ENCODE peak calls at places on chromosomes 6 and 20, in seven cellular contexts. O is CD4-positive, alpha-beta T cell; I is islet precursor cell; W is renal cortical epithelial cell; B is NCI-H345; G is thyroid gland; J is activated gamma-delta T cell. E is an unnamed sample.

GRCh38 chr20:58231678-58232077 is 3.2 kb upstream of the ANKRD60 start:
- DNase-seq in O (no peak), I (peak), W (peak), B (peak), G (no peak), J (no peak), E (no peak)

GRCh38 chr6:170087946-170088348 is 202.9 kb downstream of the DLL1 start:
- DNase-seq in O (peak), I (peak), W (no peak), B (no peak), G (no peak), J (peak), E (no peak)

GRCh38 chr6:134347916-134348805 is 30.2 kb upstream of the SGK1 start:
- DNase-seq in O (no peak), I (peak), W (no peak), B (peak), G (no peak), J (no peak), E (no peak)

GRCh38 chr6:105832358-105832757 is 253.8 kb upstream of the PRDM1 start:
- DNase-seq in O (no peak), I (no peak), W (peak), B (no peak), G (no peak), J (no peak), E (no peak)

GRCh38 chr20:44541957-44542356 is 20.1 kb upstream of the SERINC3 start:
- DNase-seq in O (no peak), I (no peak), W (no peak), B (no peak), G (no peak), J (no peak), E (no peak)

GRCh38 chr6:11665636-11666335 is 112.8 kb downstream of the ADTRP start:
- DNase-seq in O (no peak), I (no peak), W (no peak), B (no peak), G (no peak), J (no peak), E (no peak)

GRCh38 chr6:69593706-69594105 is 203.1 kb downstream of the LMBRD1 start:
- DNase-seq in O (no peak), I (no peak), W (no peak), B (no peak), G (no peak), J (no peak), E (no peak)

GRCh38 chr6:9412951-9413559 is 977.7 kb upstream of the SLC35B3 start:
- DNase-seq in O (no peak), I (peak), W (peak), B (no peak), G (peak), J (no peak), E (no peak)

GRCh38 chr20:467755-468154 is 5.4 kb upstream of the TBC1D20 start:
- DNase-seq in O (no peak), I (no peak), W (no peak), B (no peak), G (no peak), J (no peak), E (no peak)

GRCh38 chr6:3822747-3823445 is 26.3 kb upstream of the FAM50B start:
- DNase-seq in O (no peak), I (peak), W (peak), B (no peak), G (no peak), J (no peak), E (no peak)

GRCh38 chr20:18728165-18728866 is 85.3 kb upstream of the SCP2D1 start:
- DNase-seq in O (no peak), I (no peak), W (no peak), B (no peak), G (no peak), J (no peak), E (no peak)

GRCh38 chr6:112289039-112289566 is 34.7 kb upstream of the LAMA4 start:
- DNase-seq in O (no peak), I (peak), W (no peak), B (no peak), G (peak), J (no peak), E (no peak)

GRCh38 chr20:63819224-63819917 is 11.7 kb downstream of the ZBTB46 start:
- DNase-seq in O (no peak), I (no peak), W (peak), B (no peak), G (no peak), J (no peak), E (no peak)

GRCh38 chr20:24160563-24161355 is 172.2 kb upstream of the GGTLC1 start:
- DNase-seq in O (no peak), I (peak), W (peak), B (peak), G (peak), J (no peak), E (peak)

GRCh38 chr6:136468711-136469110 is 81.5 kb downstream of the MAP7 start:
- DNase-seq in O (no peak), I (no peak), W (no peak), B (no peak), G (no peak), J (no peak), E (no peak)

GRCh38 chr6:35052694-35053565 is 88.2 kb downstream of the TCP11 start:
- DNase-seq in O (no peak), I (no peak), W (no peak), B (no peak), G (peak), J (no peak), E (no peak)

GRCh38 chr20:62996596-62996982 is 10.2 kb downstream of the BHLHE23 start:
- DNase-seq in O (no peak), I (no peak), W (no peak), B (no peak), G (no peak), J (no peak), E (no peak)

GRCh38 chr6:169864148-169865030 is 113.0 kb downstream of the ERMARD start:
- DNase-seq in O (no peak), I (peak), W (no peak), B (peak), G (peak), J (no peak), E (peak)

GRCh38 chr6:165716886-165717285 is 53.8 kb upstream of the PDE10A start:
- DNase-seq in O (no peak), I (no peak), W (no peak), B (no peak), G (no peak), J (no peak), E (no peak)

GRCh38 chr20:61835301-61835700 is 230.4 kb downstream of the TAF4 start:
- DNase-seq in O (no peak), I (no peak), W (no peak), B (no peak), G (no peak), J (no peak), E (no peak)

GRCh38 chr6:120826253-120826652 is 508.0 kb downstream of the TBC1D32 start:
- DNase-seq in O (no peak), I (peak), W (peak), B (peak), G (peak), J (no peak), E (no peak)

GRCh38 chr6:152380993-152381898 is 255.9 kb downstream of the SYNE1 start:
- DNase-seq in O (no peak), I (peak), W (peak), B (no peak), G (peak), J (no peak), E (no peak)

GRCh38 chr20:45337367-45338120 is 10.7 kb downstream of the SDC4 start:
- DNase-seq in O (no peak), I (peak), W (peak), B (no peak), G (peak), J (no peak), E (no peak)

GRCh38 chr20:3072530-3073250 is 1.3 kb downstream of the OXT start:
- DNase-seq in O (no peak), I (no peak), W (no peak), B (no peak), G (no peak), J (no peak), E (no peak)

GRCh38 chr6:169536446-169537170 is 165.2 kb downstream of the WDR27 start:
- DNase-seq in O (no peak), I (no peak), W (peak), B (no peak), G (no peak), J (no peak), E (no peak)

GRCh38 chr6:37242429-37243052 is 15.0 kb upstream of the TBC1D22B start:
- DNase-seq in O (no peak), I (peak), W (peak), B (no peak), G (no peak), J (no peak), E (no peak)

GRCh38 chr6:70673601-70674000 is 5.9 kb downstream of the SMAP1 start:
- DNase-seq in O (no peak), I (no peak), W (peak), B (no peak), G (no peak), J (no peak), E (no peak)

GRCh38 chr20:39429716-39430115 is 467.6 kb downstream of the DHX35 start:
- DNase-seq in O (no peak), I (no peak), W (no peak), B (peak), G (no peak), J (no peak), E (no peak)

GRCh38 chr20:51023617-51024155 is 779 bp upstream of the KCNG1 start:
- DNase-seq in O (no peak), I (no peak), W (no peak), B (no peak), G (no peak), J (no peak), E (no peak)

GRCh38 chr20:62742979-62743776 is 34.5 kb downstream of the NTSR1 start:
- DNase-seq in O (no peak), I (no peak), W (no peak), B (no peak), G (no peak), J (no peak), E (no peak)

GRCh38 chr20:6044102-6044501 is 9.8 kb downstream of the LRRN4 start:
- DNase-seq in O (no peak), I (no peak), W (peak), B (no peak), G (no peak), J (no peak), E (no peak)

GRCh38 chr6:151070666-151071065 is 169.1 kb upstream of the AKAP12 start:
- DNase-seq in O (no peak), I (no peak), W (no peak), B (no peak), G (no peak), J (no peak), E (no peak)

GRCh38 chr6:163189609-163190008 is 224.9 kb upstream of the QKI start:
- DNase-seq in O (no peak), I (no peak), W (no peak), B (no peak), G (no peak), J (no peak), E (no peak)

GRCh38 chr6:126063512-126064146 is 77.3 kb downstream of the TRMT11 start:
- DNase-seq in O (no peak), I (peak), W (no peak), B (no peak), G (no peak), J (no peak), E (no peak)

GRCh38 chr6:22956029-22956715 is 386.8 kb downstream of the HDGFL1 start:
- DNase-seq in O (no peak), I (no peak), W (peak), B (peak), G (peak), J (no peak), E (peak)

GRCh38 chr6:37459981-37460800 is 27.2 kb downstream of the CMTR1 start:
- DNase-seq in O (no peak), I (peak), W (no peak), B (peak), G (no peak), J (no peak), E (no peak)

GRCh38 chr20:22438926-22439325 is 145.4 kb downstream of the FOXA2 start:
- DNase-seq in O (no peak), I (no peak), W (no peak), B (no peak), G (no peak), J (no peak), E (no peak)

GRCh38 chr6:137487181-137487910 is 6.8 kb downstream of the OLIG3 start:
- DNase-seq in O (no peak), I (no peak), W (no peak), B (no peak), G (no peak), J (no peak), E (no peak)

GRCh38 chr6:1324926-1325325 is 13.0 kb downstream of the FOXQ1 start:
- DNase-seq in O (no peak), I (no peak), W (peak), B (no peak), G (no peak), J (no peak), E (no peak)

E was measured in DMS153.